ENCODE peak calls at places on chromosome 3, in six cellular contexts. One of them, this sample, is unnamed.

GRCh38 chr3:71154846-71155245 is 428.7 kb downstream of the FOXP1 start:
- DNase-seq in GOT3: no peak
- DNase-seq in naive thymus-derived CD4-positive, alpha-beta T cell: no peak
- DNase-seq in activated CD8-positive, alpha-beta T cell treated with anti-CD3 and anti-CD28 coated beads for 36 hours: no peak
- DNase-seq in mucosa of descending colon: no peak
- DNase-seq in fibroblast of the conjunctiva: no peak
- DNase-seq in this sample: no peak

GRCh38 chr3:171116802-171117395 is 90.4 kb upstream of the SLC2A2 start:
- DNase-seq in naive thymus-derived CD4-positive, alpha-beta T cell: no peak
- DNase-seq in mucosa of descending colon: no peak
- DNase-seq in GOT3: no peak
- DNase-seq in activated CD8-positive, alpha-beta T cell treated with anti-CD3 and anti-CD28 coated beads for 36 hours: no peak
- DNase-seq in fibroblast of the conjunctiva: no peak
- DNase-seq in this sample: no peak

GRCh38 chr3:98259707-98260106 is 4.3 kb upstream of the OR5H6 start:
- DNase-seq in fibroblast of the conjunctiva: no peak
- DNase-seq in GOT3: no peak
- DNase-seq in activated CD8-positive, alpha-beta T cell treated with anti-CD3 and anti-CD28 coated beads for 36 hours: no peak
- DNase-seq in naive thymus-derived CD4-positive, alpha-beta T cell: no peak
- DNase-seq in mucosa of descending colon: no peak
- DNase-seq in this sample: no peak

GRCh38 chr3:184636774-184637316 is 75.0 kb downstream of the MAGEF1 start:
- DNase-seq in naive thymus-derived CD4-positive, alpha-beta T cell: peak
- DNase-seq in activated CD8-positive, alpha-beta T cell treated with anti-CD3 and anti-CD28 coated beads for 36 hours: peak
- DNase-seq in GOT3: no peak
- DNase-seq in mucosa of descending colon: no peak
- DNase-seq in fibroblast of the conjunctiva: peak
- DNase-seq in this sample: peak

GRCh38 chr3:48338635-48339034 is 5.2 kb upstream of the SPINK8 start:
- DNase-seq in activated CD8-positive, alpha-beta T cell treated with anti-CD3 and anti-CD28 coated beads for 36 hours: no peak
- DNase-seq in mucosa of descending colon: no peak
- DNase-seq in fibroblast of the conjunctiva: no peak
- DNase-seq in naive thymus-derived CD4-positive, alpha-beta T cell: no peak
- DNase-seq in GOT3: no peak
- DNase-seq in this sample: no peak

GRCh38 chr3:152356870-152357276 is 88.1 kb downstream of the MBNL1 start:
- DNase-seq in GOT3: no peak
- DNase-seq in mucosa of descending colon: no peak
- DNase-seq in naive thymus-derived CD4-positive, alpha-beta T cell: no peak
- DNase-seq in activated CD8-positive, alpha-beta T cell treated with anti-CD3 and anti-CD28 coated beads for 36 hours: peak
- DNase-seq in fibroblast of the conjunctiva: no peak
- DNase-seq in this sample: no peak

GRCh38 chr3:149495581-149496125 is 21.2 kb downstream of the TM4SF4 start:
- DNase-seq in activated CD8-positive, alpha-beta T cell treated with anti-CD3 and anti-CD28 coated beads for 36 hours: no peak
- DNase-seq in mucosa of descending colon: no peak
- DNase-seq in naive thymus-derived CD4-positive, alpha-beta T cell: no peak
- DNase-seq in GOT3: no peak
- DNase-seq in fibroblast of the conjunctiva: no peak
- DNase-seq in this sample: no peak

GRCh38 chr3:54575561-54575960 is 352.3 kb downstream of the LRTM1 start:
- DNase-seq in mucosa of descending colon: no peak
- DNase-seq in fibroblast of the conjunctiva: no peak
- DNase-seq in activated CD8-positive, alpha-beta T cell treated with anti-CD3 and anti-CD28 coated beads for 36 hours: no peak
- DNase-seq in naive thymus-derived CD4-positive, alpha-beta T cell: no peak
- DNase-seq in GOT3: no peak
- DNase-seq in this sample: no peak

GRCh38 chr3:144272715-144273114 is 301.1 kb downstream of the DIPK2A start:
- DNase-seq in mucosa of descending colon: no peak
- DNase-seq in fibroblast of the conjunctiva: no peak
- DNase-seq in activated CD8-positive, alpha-beta T cell treated with anti-CD3 and anti-CD28 coated beads for 36 hours: no peak
- DNase-seq in naive thymus-derived CD4-positive, alpha-beta T cell: no peak
- DNase-seq in GOT3: no peak
- DNase-seq in this sample: no peak

GRCh38 chr3:46607603-46608028 is 4.7 kb upstream of the FAM240A start:
- DNase-seq in fibroblast of the conjunctiva: peak
- DNase-seq in naive thymus-derived CD4-positive, alpha-beta T cell: no peak
- DNase-seq in GOT3: no peak
- DNase-seq in mucosa of descending colon: no peak
- DNase-seq in activated CD8-positive, alpha-beta T cell treated with anti-CD3 and anti-CD28 coated beads for 36 hours: no peak
- DNase-seq in this sample: no peak

GRCh38 chr3:140903196-140903595 is 38.4 kb upstream of the SLC25A36 start:
- DNase-seq in activated CD8-positive, alpha-beta T cell treated with anti-CD3 and anti-CD28 coated beads for 36 hours: no peak
- DNase-seq in mucosa of descending colon: no peak
- DNase-seq in GOT3: no peak
- DNase-seq in naive thymus-derived CD4-positive, alpha-beta T cell: no peak
- DNase-seq in fibroblast of the conjunctiva: no peak
- DNase-seq in this sample: no peak

GRCh38 chr3:28406241-28406640 is 57.6 kb upstream of the AZI2 start:
- DNase-seq in mucosa of descending colon: no peak
- DNase-seq in naive thymus-derived CD4-positive, alpha-beta T cell: no peak
- DNase-seq in activated CD8-positive, alpha-beta T cell treated with anti-CD3 and anti-CD28 coated beads for 36 hours: no peak
- DNase-seq in fibroblast of the conjunctiva: no peak
- DNase-seq in GOT3: no peak
- DNase-seq in this sample: no peak

GRCh38 chr3:72185549-72186484 is 400.9 kb upstream of the PROK2 start:
- DNase-seq in fibroblast of the conjunctiva: no peak
- DNase-seq in GOT3: peak
- DNase-seq in activated CD8-positive, alpha-beta T cell treated with anti-CD3 and anti-CD28 coated beads for 36 hours: peak
- DNase-seq in mucosa of descending colon: no peak
- DNase-seq in naive thymus-derived CD4-positive, alpha-beta T cell: no peak
- DNase-seq in this sample: peak

GRCh38 chr3:142586803-142587406 is 8.4 kb upstream of the ATR start:
- DNase-seq in fibroblast of the conjunctiva: peak
- DNase-seq in mucosa of descending colon: peak
- DNase-seq in naive thymus-derived CD4-positive, alpha-beta T cell: peak
- DNase-seq in activated CD8-positive, alpha-beta T cell treated with anti-CD3 and anti-CD28 coated beads for 36 hours: peak
- DNase-seq in GOT3: no peak
- DNase-seq in this sample: peak

GRCh38 chr3:99810403-99810802 is 7.3 kb upstream of the CMSS1 start:
- DNase-seq in GOT3: no peak
- DNase-seq in fibroblast of the conjunctiva: no peak
- DNase-seq in mucosa of descending colon: no peak
- DNase-seq in naive thymus-derived CD4-positive, alpha-beta T cell: no peak
- DNase-seq in activated CD8-positive, alpha-beta T cell treated with anti-CD3 and anti-CD28 coated beads for 36 hours: no peak
- DNase-seq in this sample: no peak

GRCh38 chr3:134609821-134610454 is 40.9 kb downstream of the KY start:
- DNase-seq in fibroblast of the conjunctiva: no peak
- DNase-seq in GOT3: no peak
- DNase-seq in mucosa of descending colon: no peak
- DNase-seq in activated CD8-positive, alpha-beta T cell treated with anti-CD3 and anti-CD28 coated beads for 36 hours: no peak
- DNase-seq in naive thymus-derived CD4-positive, alpha-beta T cell: no peak
- DNase-seq in this sample: no peak

GRCh38 chr3:129470861-129471260 is 30.8 kb downstream of the IFT122 start:
- DNase-seq in fibroblast of the conjunctiva: no peak
- DNase-seq in mucosa of descending colon: no peak
- DNase-seq in activated CD8-positive, alpha-beta T cell treated with anti-CD3 and anti-CD28 coated beads for 36 hours: no peak
- DNase-seq in naive thymus-derived CD4-positive, alpha-beta T cell: no peak
- DNase-seq in GOT3: no peak
- DNase-seq in this sample: no peak

GRCh38 chr3:148648685-148649352 is 48.9 kb upstream of the AGTR1 start:
- DNase-seq in naive thymus-derived CD4-positive, alpha-beta T cell: no peak
- DNase-seq in activated CD8-positive, alpha-beta T cell treated with anti-CD3 and anti-CD28 coated beads for 36 hours: no peak
- DNase-seq in fibroblast of the conjunctiva: peak
- DNase-seq in GOT3: no peak
- DNase-seq in mucosa of descending colon: no peak
- DNase-seq in this sample: peak

GRCh38 chr3:112360574-112360973 is 27.6 kb downstream of the CD200 start:
- DNase-seq in activated CD8-positive, alpha-beta T cell treated with anti-CD3 and anti-CD28 coated beads for 36 hours: no peak
- DNase-seq in GOT3: no peak
- DNase-seq in fibroblast of the conjunctiva: no peak
- DNase-seq in mucosa of descending colon: no peak
- DNase-seq in naive thymus-derived CD4-positive, alpha-beta T cell: no peak
- DNase-seq in this sample: no peak

GRCh38 chr3:173865900-173866498 is 468.5 kb downstream of the NLGN1 start:
- DNase-seq in activated CD8-positive, alpha-beta T cell treated with anti-CD3 and anti-CD28 coated beads for 36 hours: no peak
- DNase-seq in naive thymus-derived CD4-positive, alpha-beta T cell: no peak
- DNase-seq in GOT3: no peak
- DNase-seq in mucosa of descending colon: no peak
- DNase-seq in fibroblast of the conjunctiva: no peak
- DNase-seq in this sample: no peak

GRCh38 chr3:100449214-100449613 is 43.2 kb upstream of the TMEM45A start:
- DNase-seq in mucosa of descending colon: no peak
- DNase-seq in GOT3: no peak
- DNase-seq in naive thymus-derived CD4-positive, alpha-beta T cell: no peak
- DNase-seq in fibroblast of the conjunctiva: no peak
- DNase-seq in activated CD8-positive, alpha-beta T cell treated with anti-CD3 and anti-CD28 coated beads for 36 hours: no peak
- DNase-seq in this sample: no peak

GRCh38 chr3:194485876-194486539 is 794 bp downstream of the ATP13A3 start:
- DNase-seq in activated CD8-positive, alpha-beta T cell treated with anti-CD3 and anti-CD28 coated beads for 36 hours: peak
- DNase-seq in GOT3: no peak
- DNase-seq in mucosa of descending colon: peak
- DNase-seq in naive thymus-derived CD4-positive, alpha-beta T cell: peak
- DNase-seq in fibroblast of the conjunctiva: no peak
- DNase-seq in this sample: no peak

GRCh38 chr3:65889707-65890099 is 149.0 kb downstream of the MAGI1 start:
- DNase-seq in activated CD8-positive, alpha-beta T cell treated with anti-CD3 and anti-CD28 coated beads for 36 hours: no peak
- DNase-seq in mucosa of descending colon: no peak
- DNase-seq in naive thymus-derived CD4-positive, alpha-beta T cell: no peak
- DNase-seq in GOT3: no peak
- DNase-seq in fibroblast of the conjunctiva: no peak
- DNase-seq in this sample: no peak

GRCh38 chr3:179093807-179094206 is 22.2 kb upstream of the ZMAT3 start:
- DNase-seq in mucosa of descending colon: no peak
- DNase-seq in GOT3: no peak
- DNase-seq in naive thymus-derived CD4-positive, alpha-beta T cell: no peak
- DNase-seq in fibroblast of the conjunctiva: no peak
- DNase-seq in activated CD8-positive, alpha-beta T cell treated with anti-CD3 and anti-CD28 coated beads for 36 hours: no peak
- DNase-seq in this sample: no peak

GRCh38 chr3:72303926-72304325 is 519.0 kb upstream of the PROK2 start:
- DNase-seq in naive thymus-derived CD4-positive, alpha-beta T cell: no peak
- DNase-seq in fibroblast of the conjunctiva: no peak
- DNase-seq in mucosa of descending colon: no peak
- DNase-seq in activated CD8-positive, alpha-beta T cell treated with anti-CD3 and anti-CD28 coated beads for 36 hours: no peak
- DNase-seq in GOT3: no peak
- DNase-seq in this sample: no peak

GRCh38 chr3:180743813-180744212 is 64.5 kb upstream of the CCDC39 start:
- DNase-seq in GOT3: no peak
- DNase-seq in activated CD8-positive, alpha-beta T cell treated with anti-CD3 and anti-CD28 coated beads for 36 hours: no peak
- DNase-seq in naive thymus-derived CD4-positive, alpha-beta T cell: no peak
- DNase-seq in fibroblast of the conjunctiva: no peak
- DNase-seq in mucosa of descending colon: no peak
- DNase-seq in this sample: no peak

GRCh38 chr3:24086597-24087369 is 141.7 kb downstream of the NR1D2 start:
- DNase-seq in mucosa of descending colon: no peak
- DNase-seq in activated CD8-positive, alpha-beta T cell treated with anti-CD3 and anti-CD28 coated beads for 36 hours: no peak
- DNase-seq in GOT3: no peak
- DNase-seq in naive thymus-derived CD4-positive, alpha-beta T cell: no peak
- DNase-seq in fibroblast of the conjunctiva: no peak
- DNase-seq in this sample: no peak

GRCh38 chr3:48852151-48852550 is 4.5 kb upstream of the PRKAR2A start:
- DNase-seq in mucosa of descending colon: no peak
- DNase-seq in GOT3: no peak
- DNase-seq in naive thymus-derived CD4-positive, alpha-beta T cell: no peak
- DNase-seq in activated CD8-positive, alpha-beta T cell treated with anti-CD3 and anti-CD28 coated beads for 36 hours: no peak
- DNase-seq in fibroblast of the conjunctiva: no peak
- DNase-seq in this sample: no peak

GRCh38 chr3:49805367-49805782 is 2.3 kb downstream of the INKA1 start:
- DNase-seq in fibroblast of the conjunctiva: peak
- DNase-seq in activated CD8-positive, alpha-beta T cell treated with anti-CD3 and anti-CD28 coated beads for 36 hours: no peak
- DNase-seq in GOT3: no peak
- DNase-seq in naive thymus-derived CD4-positive, alpha-beta T cell: no peak
- DNase-seq in mucosa of descending colon: no peak
- DNase-seq in this sample: no peak

GRCh38 chr3:47803478-47804025 is 614 bp downstream of the DHX30 start:
- DNase-seq in fibroblast of the conjunctiva: no peak
- DNase-seq in naive thymus-derived CD4-positive, alpha-beta T cell: no peak
- DNase-seq in mucosa of descending colon: no peak
- DNase-seq in GOT3: no peak
- DNase-seq in activated CD8-positive, alpha-beta T cell treated with anti-CD3 and anti-CD28 coated beads for 36 hours: peak
- DNase-seq in this sample: no peak

GRCh38 chr3:146184616-146185015 is 23.6 kb upstream of the PLOD2 start:
- DNase-seq in fibroblast of the conjunctiva: no peak
- DNase-seq in activated CD8-positive, alpha-beta T cell treated with anti-CD3 and anti-CD28 coated beads for 36 hours: no peak
- DNase-seq in GOT3: no peak
- DNase-seq in naive thymus-derived CD4-positive, alpha-beta T cell: no peak
- DNase-seq in mucosa of descending colon: no peak
- DNase-seq in this sample: peak

GRCh38 chr3:11145888-11146287 is 8.4 kb upstream of the HRH1 start:
- DNase-seq in fibroblast of the conjunctiva: peak
- DNase-seq in mucosa of descending colon: no peak
- DNase-seq in naive thymus-derived CD4-positive, alpha-beta T cell: no peak
- DNase-seq in activated CD8-positive, alpha-beta T cell treated with anti-CD3 and anti-CD28 coated beads for 36 hours: no peak
- DNase-seq in GOT3: no peak
- DNase-seq in this sample: peak

GRCh38 chr3:96756516-96756915 is 57.9 kb upstream of the EPHA6 start:
- DNase-seq in GOT3: no peak
- DNase-seq in activated CD8-positive, alpha-beta T cell treated with anti-CD3 and anti-CD28 coated beads for 36 hours: no peak
- DNase-seq in mucosa of descending colon: no peak
- DNase-seq in naive thymus-derived CD4-positive, alpha-beta T cell: no peak
- DNase-seq in fibroblast of the conjunctiva: no peak
- DNase-seq in this sample: no peak

GRCh38 chr3:124881976-124882697 is 5.0 kb downstream of the ITGB5 start:
- DNase-seq in fibroblast of the conjunctiva: no peak
- DNase-seq in naive thymus-derived CD4-positive, alpha-beta T cell: no peak
- DNase-seq in activated CD8-positive, alpha-beta T cell treated with anti-CD3 and anti-CD28 coated beads for 36 hours: no peak
- DNase-seq in GOT3: no peak
- DNase-seq in mucosa of descending colon: no peak
- DNase-seq in this sample: peak

GRCh38 chr3:43173949-43174348 is 68.1 kb upstream of the POMGNT2 start:
- DNase-seq in mucosa of descending colon: no peak
- DNase-seq in naive thymus-derived CD4-positive, alpha-beta T cell: no peak
- DNase-seq in activated CD8-positive, alpha-beta T cell treated with anti-CD3 and anti-CD28 coated beads for 36 hours: no peak
- DNase-seq in fibroblast of the conjunctiva: no peak
- DNase-seq in GOT3: no peak
- DNase-seq in this sample: no peak

GRCh38 chr3:61927332-61927731 is 366.0 kb downstream of the PTPRG start:
- DNase-seq in GOT3: no peak
- DNase-seq in activated CD8-positive, alpha-beta T cell treated with anti-CD3 and anti-CD28 coated beads for 36 hours: no peak
- DNase-seq in mucosa of descending colon: peak
- DNase-seq in fibroblast of the conjunctiva: peak
- DNase-seq in naive thymus-derived CD4-positive, alpha-beta T cell: no peak
- DNase-seq in this sample: peak

GRCh38 chr3:140626856-140627255 is 51.0 kb upstream of the TRIM42 start:
- DNase-seq in fibroblast of the conjunctiva: no peak
- DNase-seq in naive thymus-derived CD4-positive, alpha-beta T cell: no peak
- DNase-seq in mucosa of descending colon: no peak
- DNase-seq in GOT3: no peak
- DNase-seq in activated CD8-positive, alpha-beta T cell treated with anti-CD3 and anti-CD28 coated beads for 36 hours: no peak
- DNase-seq in this sample: no peak